ENCODE peak calls at places on chromosome 12, in nine cellular contexts. One of them, this sample, is unnamed.

GRCh38 chr12:79886917-79887519 is 47.9 kb downstream of the PPP1R12A start:
- DNase-seq in lower leg skin: no peak
- DNase-seq in thoracic aorta: no peak
- DNase-seq in epithelial cell of esophagus: peak
- DNase-seq in transverse colon: no peak
- DNase-seq in GM12865: peak
- DNase-seq in A549: peak
- DNase-seq in tibial nerve: no peak
- DNase-seq in endothelial cell: no peak
- DNase-seq in this sample: no peak

GRCh38 chr12:108000111-108000510 is 129.0 kb upstream of the WSCD2 start:
- DNase-seq in endothelial cell: no peak
- DNase-seq in tibial nerve: no peak
- DNase-seq in lower leg skin: no peak
- DNase-seq in thoracic aorta: no peak
- DNase-seq in epithelial cell of esophagus: no peak
- DNase-seq in GM12865: no peak
- DNase-seq in transverse colon: no peak
- DNase-seq in A549: no peak
- DNase-seq in this sample: no peak

GRCh38 chr12:40017488-40017887 is 88.4 kb downstream of the SLC2A13 start:
- DNase-seq in A549: no peak
- DNase-seq in epithelial cell of esophagus: no peak
- DNase-seq in lower leg skin: no peak
- DNase-seq in endothelial cell: no peak
- DNase-seq in GM12865: no peak
- DNase-seq in thoracic aorta: no peak
- DNase-seq in tibial nerve: no peak
- DNase-seq in transverse colon: no peak
- DNase-seq in this sample: no peak

GRCh38 chr12:92059976-92060375 is 85.7 kb downstream of the BTG1 start:
- DNase-seq in thoracic aorta: no peak
- DNase-seq in endothelial cell: no peak
- DNase-seq in transverse colon: no peak
- DNase-seq in epithelial cell of esophagus: peak
- DNase-seq in GM12865: no peak
- DNase-seq in tibial nerve: no peak
- DNase-seq in lower leg skin: no peak
- DNase-seq in A549: no peak
- DNase-seq in this sample: no peak

GRCh38 chr12:6767592-6768384 is 1.6 kb downstream of the PTMS start:
- DNase-seq in epithelial cell of esophagus: peak
- DNase-seq in thoracic aorta: no peak
- DNase-seq in A549: no peak
- DNase-seq in transverse colon: no peak
- DNase-seq in tibial nerve: no peak
- DNase-seq in GM12865: no peak
- DNase-seq in endothelial cell: no peak
- DNase-seq in lower leg skin: no peak
- DNase-seq in this sample: no peak

GRCh38 chr12:32151552-32151951 is 44.9 kb downstream of the BICD1 start:
- DNase-seq in GM12865: no peak
- DNase-seq in A549: no peak
- DNase-seq in thoracic aorta: no peak
- DNase-seq in endothelial cell: no peak
- DNase-seq in transverse colon: no peak
- DNase-seq in tibial nerve: no peak
- DNase-seq in epithelial cell of esophagus: peak
- DNase-seq in lower leg skin: no peak
- DNase-seq in this sample: no peak

GRCh38 chr12:125015680-125016310 is 22.4 kb downstream of the BRI3BP start:
- DNase-seq in tibial nerve: no peak
- DNase-seq in transverse colon: no peak
- DNase-seq in GM12865: no peak
- DNase-seq in endothelial cell: no peak
- DNase-seq in lower leg skin: no peak
- DNase-seq in thoracic aorta: no peak
- DNase-seq in epithelial cell of esophagus: no peak
- DNase-seq in A549: no peak
- DNase-seq in this sample: no peak

GRCh38 chr12:51323966-51324895 is at the start of gene BIN2:
- DNase-seq in thoracic aorta: no peak
- DNase-seq in GM12865: peak
- DNase-seq in endothelial cell: no peak
- DNase-seq in epithelial cell of esophagus: no peak
- DNase-seq in transverse colon: peak
- DNase-seq in lower leg skin: no peak
- DNase-seq in A549: no peak
- DNase-seq in tibial nerve: peak
- DNase-seq in this sample: no peak

GRCh38 chr12:132672116-132672515 is 15.0 kb downstream of the POLE start:
- DNase-seq in endothelial cell: no peak
- DNase-seq in GM12865: no peak
- DNase-seq in transverse colon: no peak
- DNase-seq in thoracic aorta: no peak
- DNase-seq in tibial nerve: no peak
- DNase-seq in A549: no peak
- DNase-seq in epithelial cell of esophagus: no peak
- DNase-seq in lower leg skin: no peak
- DNase-seq in this sample: no peak

GRCh38 chr12:50101663-50102062 is 2.1 kb upstream of the GPD1 start:
- DNase-seq in transverse colon: no peak
- DNase-seq in endothelial cell: no peak
- DNase-seq in A549: peak
- DNase-seq in thoracic aorta: no peak
- DNase-seq in GM12865: no peak
- DNase-seq in tibial nerve: no peak
- DNase-seq in epithelial cell of esophagus: peak
- DNase-seq in lower leg skin: no peak
- DNase-seq in this sample: no peak

GRCh38 chr12:25745281-25745680 is 192.2 kb upstream of the LMNTD1 start:
- DNase-seq in GM12865: no peak
- DNase-seq in lower leg skin: no peak
- DNase-seq in transverse colon: no peak
- DNase-seq in endothelial cell: no peak
- DNase-seq in thoracic aorta: no peak
- DNase-seq in tibial nerve: no peak
- DNase-seq in epithelial cell of esophagus: no peak
- DNase-seq in A549: no peak
- DNase-seq in this sample: no peak

GRCh38 chr12:95218852-95219171 is 1.2 kb downstream of the VEZT start:
- DNase-seq in A549: peak
- DNase-seq in tibial nerve: no peak
- DNase-seq in thoracic aorta: no peak
- DNase-seq in transverse colon: peak
- DNase-seq in GM12865: peak
- DNase-seq in epithelial cell of esophagus: peak
- DNase-seq in endothelial cell: peak
- DNase-seq in lower leg skin: no peak
- DNase-seq in this sample: no peak

GRCh38 chr12:116194935-116195431 is 82.5 kb downstream of the MED13L start:
- DNase-seq in thoracic aorta: no peak
- DNase-seq in GM12865: peak
- DNase-seq in tibial nerve: no peak
- DNase-seq in A549: peak
- DNase-seq in epithelial cell of esophagus: no peak
- DNase-seq in endothelial cell: no peak
- DNase-seq in transverse colon: peak
- DNase-seq in lower leg skin: no peak
- DNase-seq in this sample: no peak

GRCh38 chr12:52647601-52648000 is 4.4 kb downstream of the KRT2 start:
- DNase-seq in GM12865: no peak
- DNase-seq in transverse colon: no peak
- DNase-seq in lower leg skin: no peak
- DNase-seq in endothelial cell: no peak
- DNase-seq in tibial nerve: no peak
- DNase-seq in epithelial cell of esophagus: no peak
- DNase-seq in A549: no peak
- DNase-seq in thoracic aorta: no peak
- DNase-seq in this sample: no peak

GRCh38 chr12:104454997-104455396 is 1.8 kb upstream of the CHST11 start:
- DNase-seq in GM12865: no peak
- DNase-seq in A549: peak
- DNase-seq in endothelial cell: no peak
- DNase-seq in epithelial cell of esophagus: peak
- DNase-seq in tibial nerve: no peak
- DNase-seq in transverse colon: no peak
- DNase-seq in lower leg skin: no peak
- DNase-seq in thoracic aorta: no peak
- DNase-seq in this sample: no peak

GRCh38 chr12:46373303-46374182 is 970 bp upstream of the SLC38A2 start:
- DNase-seq in A549: no peak
- DNase-seq in epithelial cell of esophagus: peak
- DNase-seq in thoracic aorta: no peak
- DNase-seq in tibial nerve: peak
- DNase-seq in transverse colon: peak
- DNase-seq in lower leg skin: peak
- DNase-seq in GM12865: peak
- DNase-seq in endothelial cell: peak
- DNase-seq in this sample: peak

GRCh38 chr12:5138256-5138655 is 94.6 kb downstream of the KCNA5 start:
- DNase-seq in tibial nerve: no peak
- DNase-seq in transverse colon: no peak
- DNase-seq in epithelial cell of esophagus: no peak
- DNase-seq in lower leg skin: no peak
- DNase-seq in GM12865: no peak
- DNase-seq in thoracic aorta: no peak
- DNase-seq in endothelial cell: no peak
- DNase-seq in A549: no peak
- DNase-seq in this sample: no peak

DNA sequence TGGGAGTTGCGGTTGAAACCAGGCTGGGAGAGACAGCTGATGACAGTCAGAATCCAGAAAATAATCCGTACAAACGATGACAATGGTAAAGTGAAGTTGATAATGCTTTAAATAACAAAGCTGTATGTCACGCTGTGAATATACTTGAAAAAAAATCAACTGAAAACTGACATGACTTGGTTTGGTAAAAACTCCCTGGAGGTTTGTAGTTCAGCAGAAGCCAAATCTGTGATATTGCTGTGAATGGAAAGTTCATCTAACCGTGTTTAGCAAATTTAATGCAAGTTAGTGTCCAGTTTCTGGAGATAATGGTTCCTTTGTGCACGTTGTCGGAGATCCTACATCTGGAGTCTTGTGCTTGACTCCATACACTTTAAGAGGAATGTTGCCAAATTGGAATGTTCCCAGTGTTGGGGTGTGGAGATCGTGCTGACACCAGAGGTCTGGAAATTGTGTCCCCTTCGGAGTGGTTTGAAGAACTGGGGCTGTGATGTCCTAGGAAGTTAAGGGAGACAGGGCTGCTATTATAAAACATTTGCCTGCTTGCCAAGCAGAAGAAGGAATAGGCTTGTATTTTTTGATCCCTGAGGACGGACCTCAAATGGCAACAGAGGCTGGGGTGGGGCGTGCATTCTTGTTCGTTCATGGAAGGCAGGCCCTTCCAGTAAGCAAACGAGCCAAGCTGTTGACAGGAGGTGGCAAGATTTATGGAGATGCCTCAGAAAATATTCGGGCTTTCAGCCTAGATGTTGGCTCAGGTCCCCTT is 30.6 kb downstream of the PPFIBP1 start:
- DNase-seq in endothelial cell: no peak
- DNase-seq in GM12865: no peak
- DNase-seq in epithelial cell of esophagus: peak
- DNase-seq in tibial nerve: peak
- DNase-seq in A549: peak
- DNase-seq in transverse colon: peak
- DNase-seq in thoracic aorta: no peak
- DNase-seq in lower leg skin: peak
- DNase-seq in this sample: no peak
- TF ChIP-seq CTCF in endothelial cell: no peak
- TF ChIP-seq CTCF in GM12865: no peak
- TF ChIP-seq CTCF in epithelial cell of esophagus: no peak
- TF ChIP-seq CTCF in tibial nerve: no peak
- TF ChIP-seq CTCF in A549: no peak
- TF ChIP-seq CTCF in transverse colon: no peak
- TF ChIP-seq CTCF in thoracic aorta: no peak
- TF ChIP-seq CTCF in lower leg skin: no peak
- TF ChIP-seq CTCF in this sample: no peak

GRCh38 chr12:43290836-43291235 is 261.2 kb downstream of the ADAMTS20 start:
- DNase-seq in epithelial cell of esophagus: no peak
- DNase-seq in thoracic aorta: no peak
- DNase-seq in lower leg skin: no peak
- DNase-seq in GM12865: no peak
- DNase-seq in A549: no peak
- DNase-seq in tibial nerve: no peak
- DNase-seq in endothelial cell: no peak
- DNase-seq in transverse colon: no peak
- DNase-seq in this sample: no peak
- TF ChIP-seq CTCF in epithelial cell of esophagus: no peak
- TF ChIP-seq CTCF in thoracic aorta: no peak
- TF ChIP-seq CTCF in lower leg skin: no peak
- TF ChIP-seq CTCF in GM12865: no peak
- TF ChIP-seq CTCF in A549: no peak
- TF ChIP-seq CTCF in tibial nerve: no peak
- TF ChIP-seq CTCF in endothelial cell: no peak
- TF ChIP-seq CTCF in transverse colon: no peak
- TF ChIP-seq CTCF in this sample: no peak

DNA sequence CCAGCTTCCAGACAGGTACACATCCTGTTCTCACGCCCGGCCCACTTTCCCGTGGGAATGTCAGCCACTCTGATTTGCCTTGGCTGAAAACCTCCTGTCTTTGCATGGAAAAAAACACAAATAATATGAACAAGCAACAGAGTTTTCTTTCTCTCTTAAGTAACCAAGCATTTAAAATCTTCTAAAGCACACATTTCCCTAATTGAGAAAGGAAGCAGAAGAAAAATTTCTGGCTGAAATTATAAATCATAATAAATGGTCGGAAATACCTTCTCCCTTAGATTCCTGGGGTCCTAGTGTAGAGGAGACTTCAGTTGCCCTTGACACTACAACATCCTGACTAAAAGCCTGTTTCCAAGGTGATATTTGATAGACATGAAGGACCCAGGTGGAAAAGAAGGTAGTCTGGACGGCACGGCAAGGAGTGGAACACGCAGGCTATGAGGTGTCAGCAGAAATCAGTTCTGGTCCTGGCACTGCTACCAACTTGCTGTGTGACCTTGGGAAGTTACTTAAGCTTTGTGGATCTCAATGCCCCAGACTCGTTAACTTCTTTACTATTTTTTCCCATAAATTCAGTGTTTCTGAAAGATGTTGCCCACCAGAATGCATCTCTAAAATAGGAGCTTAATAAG is 37.0 kb upstream of the BCL2L14 start:
- DNase-seq in lower leg skin: no peak
- DNase-seq in GM12865: no peak
- DNase-seq in thoracic aorta: no peak
- DNase-seq in A549: no peak
- DNase-seq in endothelial cell: no peak
- DNase-seq in transverse colon: no peak
- DNase-seq in epithelial cell of esophagus: no peak
- DNase-seq in tibial nerve: no peak
- DNase-seq in this sample: no peak
- TF ChIP-seq CTCF in lower leg skin: no peak
- TF ChIP-seq CTCF in GM12865: no peak
- TF ChIP-seq CTCF in thoracic aorta: no peak
- TF ChIP-seq CTCF in A549: no peak
- TF ChIP-seq CTCF in endothelial cell: no peak
- TF ChIP-seq CTCF in transverse colon: no peak
- TF ChIP-seq CTCF in epithelial cell of esophagus: no peak
- TF ChIP-seq CTCF in tibial nerve: no peak
- TF ChIP-seq CTCF in this sample: no peak

GRCh38 chr12:130972589-130972950 is 18.9 kb downstream of the ADGRD1 start:
- DNase-seq in transverse colon: no peak
- DNase-seq in epithelial cell of esophagus: no peak
- DNase-seq in endothelial cell: no peak
- DNase-seq in GM12865: no peak
- DNase-seq in tibial nerve: peak
- DNase-seq in lower leg skin: no peak
- DNase-seq in A549: no peak
- DNase-seq in thoracic aorta: no peak
- DNase-seq in this sample: no peak
- TF ChIP-seq CTCF in transverse colon: no peak
- TF ChIP-seq CTCF in epithelial cell of esophagus: no peak
- TF ChIP-seq CTCF in endothelial cell: no peak
- TF ChIP-seq CTCF in GM12865: no peak
- TF ChIP-seq CTCF in tibial nerve: no peak
- TF ChIP-seq CTCF in lower leg skin: no peak
- TF ChIP-seq CTCF in A549: no peak
- TF ChIP-seq CTCF in thoracic aorta: no peak
- TF ChIP-seq CTCF in this sample: no peak